ENCODE peak calls at places on chromosome 6, in eight cellular contexts. X is epithelial cell of esophagus; H is naive thymus-derived CD4-positive, alpha-beta T cell; N is AG09309; K is right atrium auricular region; I is OCI-LY7; P is suprapubic skin; C is AG10803. Z is an unnamed sample.

GRCh38 chr6:74873911-74874310 is 331.9 kb downstream of the COL12A1 start:
- DNase-seq in X (no peak), H (no peak), N (no peak), K (no peak), I (no peak), P (no peak), C (peak), Z (no peak)

GRCh38 chr6:150301871-150302800 is 66.7 kb upstream of the IYD start:
- DNase-seq in X (peak), H (no peak), N (no peak), K (no peak), I (no peak), P (no peak), C (peak), Z (peak)

GRCh38 chr6:104955927-104956662 is 812 bp upstream of the LIN28B start:
- DNase-seq in X (no peak), H (no peak), N (no peak), K (no peak), I (no peak), P (no peak), C (no peak), Z (no peak)

GRCh38 chr6:100258752-100259151 is 206.0 kb downstream of the SIM1 start:
- DNase-seq in X (no peak), H (no peak), N (no peak), K (no peak), I (no peak), P (no peak), C (no peak), Z (no peak)

GRCh38 chr6:106666290-106667021 is 37.1 kb downstream of the QRSL1 start:
- DNase-seq in X (no peak), H (no peak), N (no peak), K (no peak), I (peak), P (no peak), C (no peak), Z (no peak)

GRCh38 chr6:88548891-88549505 is 382.9 kb upstream of the CNR1 start:
- DNase-seq in X (no peak), H (no peak), N (no peak), K (no peak), I (no peak), P (no peak), C (no peak), Z (no peak)

GRCh38 chr6:41263267-41263666 is 23.2 kb downstream of the TREM1 start:
- DNase-seq in X (no peak), H (no peak), N (no peak), K (no peak), I (no peak), P (no peak), C (no peak), Z (no peak)

GRCh38 chr6:33785766-33786165 is 3.2 kb downstream of the LEMD2 start:
- DNase-seq in X (peak), H (no peak), N (peak), K (no peak), I (no peak), P (no peak), C (peak), Z (no peak)

GRCh38 chr6:99030915-99031314 is 83.2 kb upstream of the FBXL4 start:
- DNase-seq in X (no peak), H (no peak), N (no peak), K (no peak), I (no peak), P (no peak), C (no peak), Z (no peak)

GRCh38 chr6:6825153-6825847 is 236.8 kb downstream of the LY86 start:
- DNase-seq in X (peak), H (no peak), N (no peak), K (no peak), I (no peak), P (no peak), C (no peak), Z (peak)

GRCh38 chr6:13372688-13373487 is 44.6 kb upstream of the TBC1D7 start:
- DNase-seq in X (no peak), H (no peak), N (no peak), K (no peak), I (no peak), P (peak), C (no peak), Z (no peak)

GRCh38 chr6:109595998-109596397 is 95.0 kb downstream of the AK9 start:
- DNase-seq in X (peak), H (no peak), N (peak), K (no peak), I (peak), P (no peak), C (peak), Z (peak)

GRCh38 chr6:46674410-46674809 is 13.3 kb upstream of the TDRD6 start:
- DNase-seq in X (no peak), H (no peak), N (no peak), K (no peak), I (no peak), P (no peak), C (no peak), Z (no peak)

GRCh38 chr6:14435291-14435690 is 317.7 kb downstream of the CD83 start:
- DNase-seq in X (no peak), H (no peak), N (no peak), K (no peak), I (no peak), P (no peak), C (no peak), Z (no peak)

GRCh38 chr6:31621991-31622390 is 1.5 kb downstream of the PRRC2A start:
- DNase-seq in X (peak), H (no peak), N (no peak), K (no peak), I (no peak), P (no peak), C (peak), Z (no peak)

GRCh38 chr6:54070025-54070424 is 41.2 kb upstream of the MLIP start:
- DNase-seq in X (no peak), H (no peak), N (no peak), K (no peak), I (no peak), P (no peak), C (no peak), Z (no peak)

GRCh38 chr6:153051801-153052200 is 49.3 kb upstream of the MTRF1L start:
- DNase-seq in X (no peak), H (no peak), N (no peak), K (no peak), I (no peak), P (no peak), C (peak), Z (no peak)

GRCh38 chr6:82017316-82017715 is 230.2 kb downstream of the IBTK start:
- DNase-seq in X (peak), H (no peak), N (peak), K (peak), I (no peak), P (peak), C (peak), Z (peak)

GRCh38 chr6:5619249-5619648 is 357.9 kb downstream of the FARS2 start:
- DNase-seq in X (no peak), H (peak), N (no peak), K (no peak), I (peak), P (no peak), C (no peak), Z (no peak)

GRCh38 chr6:134932535-134933470 is 17.1 kb downstream of the ALDH8A1 start:
- DNase-seq in X (no peak), H (no peak), N (no peak), K (no peak), I (no peak), P (no peak), C (no peak), Z (no peak)

GRCh38 chr6:111880181-111880944 is 7.1 kb upstream of the FYN start:
- DNase-seq in X (peak), H (no peak), N (no peak), K (no peak), I (no peak), P (no peak), C (peak), Z (peak)

GRCh38 chr6:80245043-80245442 is 138.6 kb downstream of the BCKDHB start:
- DNase-seq in X (no peak), H (no peak), N (no peak), K (no peak), I (no peak), P (no peak), C (no peak), Z (no peak)

GRCh38 chr6:170378502-170378901 is 71.9 kb downstream of the FAM120B start:
- DNase-seq in X (no peak), H (no peak), N (no peak), K (no peak), I (no peak), P (no peak), C (no peak), Z (no peak)

GRCh38 chr6:36753671-36754485 is 56.3 kb downstream of the RAB44 start:
- DNase-seq in X (peak), H (no peak), N (no peak), K (no peak), I (peak), P (no peak), C (no peak), Z (no peak)

GRCh38 chr6:8276148-8276547 is 159.2 kb downstream of the SLC35B3 start:
- DNase-seq in X (no peak), H (no peak), N (no peak), K (no peak), I (no peak), P (no peak), C (no peak), Z (no peak)

GRCh38 chr6:19472168-19472567 is 365.0 kb upstream of the ID4 start:
- DNase-seq in X (peak), H (no peak), N (peak), K (no peak), I (no peak), P (no peak), C (peak), Z (peak)

GRCh38 chr6:132063738-132064137 is 112.6 kb upstream of the CCN2 start:
- DNase-seq in X (peak), H (no peak), N (no peak), K (peak), I (no peak), P (no peak), C (peak), Z (peak)

GRCh38 chr6:97026298-97026697 is 101.8 kb downstream of the KLHL32 start:
- DNase-seq in X (no peak), H (no peak), N (no peak), K (no peak), I (no peak), P (no peak), C (no peak), Z (no peak)

GRCh38 chr6:139754898-139755754 is 380.7 kb upstream of the CITED2 start:
- DNase-seq in X (no peak), H (no peak), N (no peak), K (no peak), I (no peak), P (no peak), C (peak), Z (no peak)

GRCh38 chr6:129936329-129937165 is 75.4 kb upstream of the TMEM244 start:
- DNase-seq in X (peak), H (no peak), N (peak), K (no peak), I (peak), P (no peak), C (peak), Z (peak)

GRCh38 chr6:88519227-88520019 is 353.3 kb upstream of the CNR1 start:
- DNase-seq in X (no peak), H (no peak), N (no peak), K (no peak), I (no peak), P (no peak), C (no peak), Z (no peak)

GRCh38 chr6:130138116-130138908 is 84.4 kb downstream of the SAMD3 start:
- DNase-seq in X (no peak), H (no peak), N (no peak), K (no peak), I (no peak), P (no peak), C (no peak), Z (no peak)

GRCh38 chr6:3885262-3886036 is 36.3 kb downstream of the FAM50B start:
- DNase-seq in X (no peak), H (no peak), N (no peak), K (no peak), I (no peak), P (no peak), C (no peak), Z (no peak)

GRCh38 chr6:131212928-131213327 is 77.7 kb downstream of the AKAP7 start:
- DNase-seq in X (no peak), H (no peak), N (no peak), K (no peak), I (no peak), P (no peak), C (no peak), Z (no peak)

GRCh38 chr6:89117285-89118108 is at the start of gene SRSF12:
- DNase-seq in X (peak), H (peak), N (no peak), K (no peak), I (no peak), P (no peak), C (peak), Z (no peak)

GRCh38 chr6:6546318-6547110 is 42.0 kb upstream of the LY86 start:
- DNase-seq in X (peak), H (peak), N (no peak), K (no peak), I (peak), P (no peak), C (no peak), Z (peak)

GRCh38 chr6:46453756-46454316 is 37.4 kb downstream of the RCAN2 start:
- DNase-seq in X (no peak), H (no peak), N (peak), K (no peak), I (no peak), P (no peak), C (peak), Z (no peak)

GRCh38 chr6:138031417-138031816 is 75.8 kb downstream of the PERP start:
- DNase-seq in X (peak), H (no peak), N (no peak), K (no peak), I (no peak), P (no peak), C (no peak), Z (peak)

GRCh38 chr6:133796235-133796634 is 92.7 kb upstream of the TCF21 start:
- DNase-seq in X (no peak), H (no peak), N (no peak), K (no peak), I (no peak), P (no peak), C (no peak), Z (no peak)

GRCh38 chr6:16712250-16712930 is 48.9 kb downstream of the ATXN1 start:
- DNase-seq in X (no peak), H (no peak), N (no peak), K (no peak), I (no peak), P (no peak), C (no peak), Z (no peak)
- H3K4me3 ChIP-seq in X (no peak), H (peak), N (peak), K (no peak), I (no peak), P (peak), C (peak), Z (no peak)

GRCh38 chr6:28775052-28775376 is 148.8 kb downstream of the TRIM27 start:
- DNase-seq in X (no peak), H (no peak), N (no peak), K (no peak), I (no peak), P (no peak), C (no peak), Z (no peak)

GRCh38 chr6:28777147-28777461 is 146.7 kb downstream of the TRIM27 start:
- DNase-seq in X (no peak), H (no peak), N (no peak), K (no peak), I (no peak), P (no peak), C (no peak), Z (no peak)

GRCh38 chr6:28774292-28775051 is 149.3 kb downstream of the TRIM27 start:
- DNase-seq in X (no peak), H (no peak), N (no peak), K (no peak), I (no peak), P (no peak), C (no peak), Z (no peak)

GRCh38 chr6:28775405-28776129 is 148.2 kb downstream of the TRIM27 start:
- DNase-seq in X (no peak), H (no peak), N (no peak), K (no peak), I (no peak), P (no peak), C (no peak), Z (no peak)

DNA sequence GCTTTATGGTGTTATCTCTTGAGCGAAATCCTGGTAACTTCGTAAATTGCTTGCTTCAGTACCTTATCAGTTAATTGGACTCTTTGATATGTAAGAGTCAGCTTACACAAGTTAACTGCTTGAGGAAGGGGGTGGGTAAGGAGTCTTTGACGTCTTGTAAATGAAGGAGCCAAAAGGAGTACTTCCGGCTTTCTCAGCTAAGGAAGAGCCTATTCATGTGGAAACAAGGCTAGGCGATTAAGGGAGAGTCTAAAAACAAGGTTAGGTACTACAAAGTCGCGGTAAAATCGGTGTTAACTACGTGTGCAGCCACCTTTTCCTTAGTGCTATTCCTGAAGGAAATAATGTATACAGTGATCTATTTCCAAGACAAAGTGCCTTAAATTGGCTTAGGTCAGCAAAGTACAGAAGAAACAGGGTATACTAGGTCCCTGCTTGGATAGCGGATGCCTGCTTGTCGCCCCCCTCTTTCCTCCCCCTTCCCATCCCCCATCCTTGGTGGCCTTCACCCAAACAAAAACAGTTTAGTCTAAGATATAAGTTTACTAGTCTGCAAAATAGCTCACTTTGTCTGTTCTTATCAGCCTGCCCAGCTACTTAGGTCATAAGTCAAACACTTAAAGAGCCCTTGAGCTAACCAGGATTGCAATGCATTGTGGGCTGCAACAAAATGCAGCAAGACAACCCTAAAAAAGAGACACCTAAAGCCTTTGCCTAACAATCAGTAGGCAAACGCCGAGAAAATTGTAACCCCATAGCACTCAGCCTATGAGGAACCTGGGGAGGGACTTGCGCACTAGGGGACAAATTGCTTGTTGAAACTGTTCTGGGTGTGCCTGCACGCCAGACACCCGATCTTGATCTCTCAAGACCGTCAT is 147.3 kb downstream of the TRIM27 start:
- DNase-seq in X (no peak), H (no peak), N (no peak), K (no peak), I (no peak), P (no peak), C (no peak), Z (no peak)
- H3K4me3 ChIP-seq in X (no peak), H (no peak), N (no peak), K (no peak), I (no peak), P (no peak), C (no peak), Z (no peak)

GRCh38 chr6:163420315-163420667 is 5.8 kb downstream of the QKI start:
- DNase-seq in X (no peak), H (no peak), N (no peak), K (no peak), I (no peak), P (no peak), C (no peak), Z (no peak)

GRCh38 chr6:163416640-163417253 is 2.2 kb downstream of the QKI start:
- DNase-seq in X (peak), H (no peak), N (peak), K (no peak), I (peak), P (no peak), C (peak), Z (peak)

GRCh38 chr6:163419413-163420314 is 5.1 kb downstream of the QKI start:
- DNase-seq in X (no peak), H (no peak), N (no peak), K (no peak), I (no peak), P (no peak), C (peak), Z (peak)

GRCh38 chr6:163417595-163417994 is 3.1 kb downstream of the QKI start:
- DNase-seq in X (no peak), H (no peak), N (no peak), K (no peak), I (no peak), P (no peak), C (no peak), Z (peak)

GRCh38 chr6:163418273-163419029 is 3.9 kb downstream of the QKI start:
- DNase-seq in X (no peak), H (no peak), N (no peak), K (no peak), I (no peak), P (no peak), C (peak), Z (no peak)
- H3K4me3 ChIP-seq in X (peak), H (no peak), N (peak), K (peak), I (no peak), P (peak), C (peak), Z (peak)

GRCh38 chr6:44732243-44732642 is 344.7 kb downstream of the CDC5L start:
- DNase-seq in X (no peak), H (no peak), N (no peak), K (peak), I (no peak), P (no peak), C (no peak), Z (no peak)

GRCh38 chr6:44733868-44734267 is 346.4 kb downstream of the CDC5L start:
- DNase-seq in X (no peak), H (no peak), N (no peak), K (peak), I (no peak), P (no peak), C (no peak), Z (no peak)

GRCh38 chr6:44730771-44731391 is 343.4 kb downstream of the CDC5L start:
- DNase-seq in X (no peak), H (no peak), N (peak), K (no peak), I (no peak), P (no peak), C (peak), Z (no peak)

GRCh38 chr6:44733146-44733545 is 345.6 kb downstream of the CDC5L start:
- DNase-seq in X (no peak), H (no peak), N (no peak), K (peak), I (no peak), P (no peak), C (no peak), Z (no peak)

GRCh38 chr6:44731485-44732095 is 344.1 kb downstream of the CDC5L start:
- DNase-seq in X (no peak), H (no peak), N (no peak), K (peak), I (no peak), P (no peak), C (no peak), Z (no peak)
- H3K4me3 ChIP-seq in X (no peak), H (no peak), N (no peak), K (no peak), I (no peak), P (no peak), C (no peak), Z (no peak)

DNA sequence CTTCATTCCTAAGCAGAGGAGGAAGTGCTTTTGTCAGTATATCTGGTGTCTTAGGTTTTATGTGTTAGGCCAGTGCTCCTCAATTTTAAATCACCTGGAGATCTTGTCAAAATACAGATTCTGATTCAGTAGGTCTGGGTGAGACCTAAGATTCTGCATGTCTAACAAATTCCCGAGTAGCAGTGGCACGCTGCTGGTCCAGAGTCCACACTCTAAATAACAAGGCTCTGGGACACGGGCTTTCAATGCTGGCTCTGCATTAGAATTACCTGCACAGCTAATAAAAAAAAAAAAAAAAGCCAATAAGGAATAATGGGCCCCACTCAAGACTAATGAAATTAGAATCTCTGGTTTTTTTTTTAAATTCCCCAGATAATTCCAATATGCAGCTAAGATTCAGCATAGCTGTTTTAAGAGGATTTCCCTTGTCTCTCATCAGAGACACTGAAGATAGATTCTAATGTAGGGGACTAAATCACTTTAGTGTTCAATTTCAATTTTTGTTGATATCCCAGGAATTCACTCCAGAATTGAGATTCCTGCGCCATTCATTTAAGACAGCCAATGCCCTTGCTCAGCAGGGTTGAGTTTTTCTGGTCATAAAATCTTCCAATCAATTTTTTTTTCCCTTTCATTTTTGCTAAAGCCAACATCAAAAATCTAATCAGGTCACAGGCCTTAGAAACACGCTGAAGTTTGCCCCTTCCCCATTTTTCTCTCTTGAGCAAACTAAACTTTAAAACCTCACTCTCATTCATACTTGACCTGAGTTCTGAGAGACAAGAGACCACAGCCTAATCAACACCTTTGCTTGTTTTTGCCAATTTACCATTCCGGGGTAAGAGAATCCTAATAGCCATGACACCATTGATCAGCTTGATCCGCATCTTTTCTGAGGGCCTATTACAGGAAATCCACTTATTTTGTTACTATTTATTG is 2.4 kb downstream of the TDP2 start:
- DNase-seq in X (no peak), H (no peak), N (no peak), K (no peak), I (no peak), P (no peak), C (no peak), Z (no peak)
- H3K4me3 ChIP-seq in X (no peak), H (no peak), N (no peak), K (no peak), I (peak), P (no peak), C (no peak), Z (no peak)